ENCODE peak calls at places on chromosomes 11 and 22, in seven cellular contexts. S is adipocyte, B is HFFc6, C is BJ, L is A673, A is nucleus accumbens, X is esophagus squamous epithelium. J is an unnamed sample.

GRCh38 chr11:103537904-103538502 is 428.8 kb downstream of the DYNC2H1 start:
- DNase-seq in A (no peak), B (peak; percentile 54), C (no peak), S (peak; percentile 63), X (no peak), L (peak; percentile 69), J (no peak)

GRCh38 chr11:62715150-62716130 is 8.0 kb downstream of the GNG3 start:
- DNase-seq in A (no peak), B (no peak), X (no peak), C (no peak), S (no peak), L (no peak), J (no peak)

GRCh38 chr11:9330387-9331384 is 16.3 kb upstream of the TMEM41B start:
- DNase-seq in B (peak; percentile 90), A (no peak), C (peak; percentile 94), X (no peak), S (peak; percentile 58), L (no peak), J (no peak)

GRCh38 chr11:27524155-27524554 is 17.6 kb upstream of the LIN7C start:
- DNase-seq in L (peak; percentile 42), C (peak; percentile 9), X (no peak), A (no peak), B (peak; percentile 82), S (peak; percentile 39), J (peak; percentile 52)

GRCh38 chr11:33542921-33543320 is 157.7 kb downstream of the C11orf91 start:
- DNase-seq in A (peak; percentile 26), L (peak; percentile 80), S (peak; percentile 57), B (peak; percentile 37), X (no peak), C (no peak), J (no peak)

GRCh38 chr11:68959465-68960298 is 21.1 kb downstream of the MRGPRD start:
- DNase-seq in X (no peak), A (no peak), L (no peak), S (no peak), B (no peak), C (no peak), J (no peak)

GRCh38 chr11:111200010-111200534 is 45.5 kb upstream of the POU2AF2 start:
- DNase-seq in L (no peak), X (no peak), A (no peak), S (no peak), C (no peak), B (no peak), J (no peak)

GRCh38 chr22:29315286-29316195 is at the start of gene RASL10A:
- DNase-seq in C (no peak), S (peak; percentile 46), A (no peak), B (no peak), L (no peak), X (no peak), J (no peak)

GRCh38 chr22:41846268-41847002 is 13.5 kb downstream of the SREBF2 start:
- DNase-seq in C (no peak), S (no peak), L (no peak), A (no peak), X (no peak), B (no peak), J (no peak)

GRCh38 chr11:35111171-35112055 is 27.6 kb upstream of the CD44 start:
- DNase-seq in L (no peak), C (peak; percentile 69), X (no peak), A (no peak), S (peak; percentile 12), B (peak; percentile 83), J (peak; percentile 93)

GRCh38 chr22:44429941-44430587 is 68.0 kb downstream of the RTL6 start:
- DNase-seq in C (no peak), S (no peak), X (no peak), B (no peak), L (no peak), A (no peak), J (no peak)

GRCh38 chr11:73974611-73975478 is 7.8 kb downstream of the UCP2 start:
- DNase-seq in S (no peak), X (no peak), C (no peak), B (no peak), L (no peak), A (no peak), J (no peak)

GRCh38 chr11:76025068-76025467 is 181.2 kb downstream of the WNT11 start:
- DNase-seq in L (peak; percentile 33), B (peak; percentile 65), C (peak; percentile 83), X (no peak), S (peak; percentile 77), A (no peak), J (no peak)

GRCh38 chr11:115627666-115628460 is 123.6 kb upstream of the CADM1 start:
- DNase-seq in L (no peak), A (no peak), C (no peak), X (no peak), B (no peak), S (no peak), J (no peak)

GRCh38 chr22:22201185-22201924 is 43.2 kb upstream of the VPREB1 start:
- DNase-seq in A (no peak), X (no peak), S (no peak), C (no peak), L (peak; percentile 45), B (peak; percentile 12), J (no peak)

GRCh38 chr11:125923012-125923579 is 18.8 kb downstream of the DDX25 start:
- DNase-seq in L (peak; percentile 88), C (peak; percentile 9), A (peak; percentile 45), X (no peak), S (peak; percentile 93), B (peak; percentile 44), J (peak; percentile 47)

GRCh38 chr22:19704355-19705015 is 9.8 kb upstream of the SEPTIN5 start:
- DNase-seq in C (no peak), A (no peak), X (no peak), S (no peak), L (no peak), B (no peak), J (no peak)

GRCh38 chr11:123478352-123478986 is 48.4 kb downstream of the GRAMD1B start:
- DNase-seq in A (peak; percentile 38), L (peak; percentile 93), X (no peak), C (no peak), S (peak; percentile 89), B (peak; percentile 82), J (peak; percentile 59)

J was measured in RCC 7860.